ENCODE peak calls at places on chromosome 18, in seven cellular contexts. A, L, I, M, Y, S and R are unnamed samples.

GRCh38 chr18:28151434-28151833 is 25.5 kb downstream of the CDH2 start:
- DNase-seq in Y (no peak), I (no peak), A (no peak), L (no peak), S (no peak), M (no peak), R (no peak)

GRCh38 chr18:12394428-12394827 is 13.3 kb upstream of the PRELID3A start:
- DNase-seq in Y (no peak), A (no peak), S (no peak), L (no peak), I (no peak), M (no peak), R (no peak)

GRCh38 chr18:23939896-23940295 is 74.7 kb upstream of the TTC39C start:
- DNase-seq in L (no peak), I (no peak), S (no peak), Y (no peak), M (no peak), A (no peak), R (no peak)

GRCh38 chr18:74116628-74117554 is 30.7 kb downstream of the FBXO15 start:
- DNase-seq in S (peak; percentile 25), M (no peak), L (no peak), Y (no peak), I (peak; percentile 26), A (no peak), R (no peak)

GRCh38 chr18:76610933-76611749 is 116.1 kb upstream of the ZNF516 start:
- DNase-seq in Y (no peak), S (no peak), L (no peak), M (no peak), I (no peak), A (no peak), R (peak; percentile 63)

GRCh38 chr18:38362286-38362792 is 796.7 kb upstream of the CELF4 start:
- DNase-seq in S (no peak), I (no peak), Y (no peak), M (no peak), L (no peak), A (no peak), R (no peak)

GRCh38 chr18:58413667-58414628 is 214.9 kb downstream of the ALPK2 start:
- DNase-seq in L (no peak), A (no peak), S (no peak), I (no peak), Y (no peak), M (no peak), R (peak; percentile 94)

GRCh38 chr18:48879008-48879431 is 71.7 kb downstream of the SMAD7 start:
- DNase-seq in A (no peak), I (no peak), L (no peak), Y (no peak), M (no peak), S (no peak), R (no peak)

GRCh38 chr18:76445275-76445674 is 49.8 kb downstream of the ZNF516 start:
- DNase-seq in M (no peak), L (no peak), S (no peak), I (no peak), Y (no peak), A (no peak), R (no peak)

GRCh38 chr18:48136544-48137353 is 206.3 kb upstream of the SMAD2 start:
- DNase-seq in M (no peak), I (no peak), L (no peak), Y (no peak), A (peak; percentile 68), S (no peak), R (peak; percentile 56)

GRCh38 chr18:70181015-70181414 is 24.5 kb downstream of the RTTN start:
- DNase-seq in I (peak; percentile 36), L (no peak), M (no peak), S (no peak), Y (no peak), A (no peak), R (no peak)

GRCh38 chr18:22505136-22505535 is 87.4 kb upstream of the CTAGE1 start:
- DNase-seq in L (no peak), S (no peak), M (no peak), A (no peak), Y (no peak), I (no peak), R (no peak)

GRCh38 chr18:77763530-77763929 is 513.9 kb downstream of the GALR1 start:
- DNase-seq in Y (no peak), L (no peak), I (no peak), S (no peak), A (no peak), M (no peak), R (no peak)

GRCh38 chr18:70384181-70384790 is 95.4 kb downstream of the SOCS6 start:
- DNase-seq in I (peak; percentile 37), M (no peak), A (peak; percentile 35), S (no peak), L (no peak), Y (no peak), R (no peak)

GRCh38 chr18:13032173-13032572 is 41.0 kb downstream of the CEP192 start:
- DNase-seq in M (no peak), I (no peak), A (no peak), Y (no peak), S (no peak), L (no peak), R (no peak)

GRCh38 chr18:75111673-75112485 is 97.1 kb downstream of the PTGR3 start:
- DNase-seq in I (no peak), L (no peak), S (no peak), Y (no peak), A (no peak), M (no peak), R (peak; percentile 38)

GRCh38 chr18:31512203-31512764 is 14.3 kb downstream of the DSG2 start:
- DNase-seq in S (no peak), M (no peak), A (peak; percentile 88), Y (no peak), I (no peak), L (no peak), R (no peak)

GRCh38 chr18:27546991-27547390 is 361.9 kb upstream of the CHST9 start:
- DNase-seq in Y (no peak), M (no peak), S (no peak), L (no peak), I (no peak), A (no peak), R (no peak)

GRCh38 chr18:35043207-35043606 is 2.0 kb downstream of the MAPRE2 start:
- DNase-seq in S (no peak), A (no peak), L (no peak), Y (no peak), M (no peak), I (no peak), R (no peak)
- H3K4me3 ChIP-seq in S (peak overlapping the region; percentile 24), A (peak overlapping the region; percentile 63), L (peak overlapping the region; percentile 83), Y (no peak overlapping the region), M (peak overlapping the region; percentile 65), I (no peak overlapping the region), R (no peak overlapping the region)

DNA sequence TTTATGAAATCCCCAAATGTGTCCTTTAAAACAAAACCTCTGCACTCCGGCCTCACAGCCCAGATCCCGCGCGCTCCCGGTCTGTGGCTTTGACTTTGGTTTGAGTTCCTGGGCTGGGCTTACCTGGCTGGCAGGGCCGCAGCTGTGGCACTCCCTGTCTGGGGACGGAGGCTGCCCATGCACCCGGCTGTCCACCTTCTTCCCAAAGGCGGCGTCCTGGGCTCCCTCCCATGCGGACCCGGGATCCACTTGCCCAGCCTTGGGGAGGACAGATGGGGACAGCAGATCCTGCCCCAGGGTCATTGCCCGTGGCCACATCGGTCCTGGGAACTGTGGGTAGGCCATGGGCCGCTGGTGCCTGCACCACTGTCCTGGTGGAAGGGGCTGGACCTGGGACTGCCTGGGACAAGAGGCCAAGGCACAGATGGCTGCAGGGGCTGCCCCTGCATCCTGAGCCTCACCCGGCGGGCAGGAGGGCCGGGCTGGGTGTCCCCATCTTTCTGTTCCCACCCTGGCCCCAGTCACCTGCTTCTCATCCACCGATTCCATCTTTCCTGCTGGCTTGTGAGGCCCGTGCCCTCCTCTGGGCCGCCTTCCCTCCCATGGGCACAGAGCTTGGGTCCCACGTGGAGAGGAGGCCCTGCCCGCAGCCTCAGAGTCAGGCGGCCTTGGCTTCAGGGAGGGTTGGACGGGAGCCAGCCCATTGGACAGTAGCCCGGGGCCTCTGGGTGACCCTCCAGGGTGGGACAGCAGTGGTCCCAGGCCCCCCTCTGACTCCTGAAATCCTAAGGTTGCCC is 27.7 kb downstream of the NFATC1 start:
- DNase-seq in Y (no peak), L (no peak), I (no peak), S (no peak), A (no peak), M (no peak), R (no peak)
- H3K9me3 ChIP-seq in Y (no peaks in the 10 kb centered on the region), L (no peaks in the 10 kb centered on the region), I (peaks cover 10% of the 10 kb centered on the region), S (no peaks in the 10 kb centered on the region), A (no peaks in the 10 kb centered on the region), M (no peaks in the 10 kb centered on the region), R (no peaks in the 10 kb centered on the region)

GRCh38 chr18:10099539-10100140 is 185.8 kb downstream of the VAPA start:
- DNase-seq in A (no peak), L (no peak), I (no peak), M (no peak), Y (no peak), S (no peak), R (no peak)

GRCh38 chr18:10101293-10101701 is 187.5 kb downstream of the VAPA start:
- DNase-seq in A (no peak), S (no peak), L (peak; percentile 30), M (peak; percentile 76), I (no peak), Y (no peak), R (no peak)

GRCh38 chr18:10101729-10102128 is 187.9 kb downstream of the VAPA start:
- DNase-seq in M (no peak), S (no peak), L (no peak), Y (no peak), I (no peak), A (no peak), R (no peak)

GRCh38 chr18:10095356-10095755 is 181.5 kb downstream of the VAPA start:
- DNase-seq in Y (no peak), I (no peak), L (no peak), A (no peak), S (no peak), M (no peak), R (no peak)

GRCh38 chr18:10100236-10100635 is 186.4 kb downstream of the VAPA start:
- DNase-seq in I (no peak), A (no peak), L (no peak), S (no peak), Y (no peak), M (no peak), R (no peak)
- H3K4me3 ChIP-seq in I (no peak overlapping the region), A (no peak overlapping the region), L (no peak overlapping the region), S (no peak overlapping the region), Y (no peak overlapping the region), M (no peak overlapping the region), R (no peak overlapping the region)

GRCh38 chr18:45957100-45957499 is 10.0 kb downstream of the EPG5 start:
- DNase-seq in A (no peak), I (peak; percentile 32), L (no peak), S (no peak), Y (no peak), M (no peak), R (no peak)
- H3K9me3 ChIP-seq in A (no peaks in the 10 kb centered on the region), I (no peaks in the 10 kb centered on the region), L (no peaks in the 10 kb centered on the region), S (no peaks in the 10 kb centered on the region), Y (no peaks in the 10 kb centered on the region), M (no peaks in the 10 kb centered on the region), R (no peaks in the 10 kb centered on the region)

DNA sequence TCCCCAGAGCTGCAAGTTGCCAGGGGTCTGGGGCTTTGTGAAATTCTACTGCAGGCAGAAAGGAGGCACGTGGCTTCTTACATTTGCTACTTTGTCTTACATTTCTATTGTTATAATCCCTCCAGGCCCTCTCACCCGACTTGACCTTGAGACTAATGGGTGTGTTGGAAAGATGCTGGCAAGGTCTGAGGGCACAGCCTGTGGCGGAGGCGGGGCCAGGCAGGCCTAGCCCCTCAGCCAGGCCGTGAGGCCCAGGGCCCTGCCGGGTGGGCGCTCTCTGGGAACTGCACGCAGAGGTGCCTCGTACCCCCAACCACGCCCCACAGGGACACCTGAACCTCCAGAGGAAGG is 85.7 kb upstream of the NDUFV2 start:
- DNase-seq in S (no peak), I (no peak), M (no peak), A (no peak), Y (no peak), L (no peak), R (no peak)
- H3K4me3 ChIP-seq in S (no peak overlapping the region), I (peak overlapping the region; percentile 29), M (no peak overlapping the region), A (peak overlapping the region; percentile 13), Y (peak overlapping the region; percentile 2), L (peak overlapping the region; percentile 57), R (no peak overlapping the region)